ENCODE peak calls at places on chromosomes 11 and 22, in six cellular contexts. Q, Z, T, X, H and L are unnamed samples.

GRCh38 chr22:45082795-45083194 is 73.0 kb upstream of the PHF21B start:
- DNase-seq in X (no peak), H (no peak), Z (no peak), T (peak; percentile 36), Q (no peak), L (no peak)

GRCh38 chr22:36117053-36117554 is 43.5 kb downstream of the APOL3 start:
- DNase-seq in Z (no peak), X (no peak), H (no peak), T (no peak), Q (no peak), L (no peak)

GRCh38 chr22:47307812-47308211 is 545.4 kb downstream of the TBC1D22A start:
- DNase-seq in X (no peak), H (no peak), Z (no peak), Q (no peak), T (no peak), L (no peak)

GRCh38 chr11:31799036-31799793 is 11.9 kb downstream of the PAX6 start:
- DNase-seq in Z (no peak), Q (no peak), X (no peak), T (no peak), H (no peak), L (no peak)

GRCh38 chr11:19244084-19244483 is 3.3 kb upstream of the E2F8 start:
- DNase-seq in T (peak; percentile 53), Z (no peak), Q (no peak), X (no peak), H (no peak), L (peak; percentile 67)

GRCh38 chr11:61545341-61545740 is 35.5 kb downstream of the SYT7 start:
- DNase-seq in H (no peak), X (no peak), Q (no peak), Z (no peak), T (no peak), L (no peak)

GRCh38 chr22:46337870-46338269 is 2.4 kb downstream of the TRMU start:
- DNase-seq in Z (no peak), X (no peak), H (no peak), Q (no peak), T (no peak), L (no peak)

GRCh38 chr11:82980292-82980691 is 78.8 kb downstream of the DDIAS start:
- DNase-seq in Q (no peak), T (peak; percentile 78), H (peak; percentile 62), X (no peak), Z (no peak), L (peak; percentile 63)

GRCh38 chr22:49307870-49308269 is 519.8 kb downstream of the BRD1 start:
- DNase-seq in X (no peak), Z (no peak), T (no peak), H (no peak), Q (no peak), L (no peak)

GRCh38 chr11:74641289-74641688 is 48.9 kb downstream of the POLD3 start:
- DNase-seq in Q (no peak), H (no peak), Z (no peak), X (no peak), T (no peak), L (no peak)

GRCh38 chr22:40856513-40857308 is at the start of the genes ST13 and XPNPEP3:
- DNase-seq in Q (peak; percentile 98), H (peak; percentile 81), Z (peak; percentile 97), X (peak; percentile 91), T (peak; percentile 96), L (peak; percentile 97)

GRCh38 chr11:13486926-13487660 is 8.7 kb downstream of the PTH start:
- DNase-seq in T (peak; percentile 9), Q (peak; percentile 75), X (no peak), H (no peak), Z (peak; percentile 64), L (peak; percentile 29)

GRCh38 chr22:35839811-35840739 is 122.4 kb downstream of the APOL5 start:
- DNase-seq in X (peak; percentile 81), H (peak; percentile 82), Q (no peak), Z (no peak), T (peak; percentile 98), L (peak; percentile 98)

GRCh38 chr11:62546244-62546936 is at the start of gene AHNAK:
- DNase-seq in Z (peak; percentile 75), Q (peak; percentile 73), T (no peak), X (no peak), H (no peak), L (peak; percentile 59)

GRCh38 chr11:9821008-9821752 is 157.3 kb downstream of the SWAP70 start:
- DNase-seq in X (peak; percentile 68), Z (no peak), Q (no peak), T (peak; percentile 69), H (no peak), L (no peak)

GRCh38 chr11:27807594-27807993 is 107.3 kb upstream of the BDNF start:
- DNase-seq in X (no peak), Q (no peak), T (peak; percentile 31), Z (no peak), H (peak; percentile 39), L (peak; percentile 6)

GRCh38 chr11:132658696-132659095 is 873.6 kb downstream of the OPCML start:
- DNase-seq in Q (no peak), X (no peak), H (no peak), Z (no peak), T (no peak), L (no peak)

GRCh38 chr11:30585892-30586250 is 282 bp downstream of the MPPED2 start:
- DNase-seq in T (no peak), Z (no peak), H (no peak), X (no peak), Q (no peak), L (no peak)

GRCh38 chr22:26550498-26551033 is 38.3 kb upstream of the TFIP11 start:
- DNase-seq in Q (no peak), X (peak; percentile 63), H (peak; percentile 90), T (peak; percentile 92), Z (no peak), L (peak; percentile 79)

GRCh38 chr11:35781342-35782171 is 119.0 kb downstream of the TRIM44 start:
- DNase-seq in Z (no peak), Q (no peak), X (no peak), H (no peak), T (peak; percentile 57), L (peak; percentile 54)

GRCh38 chr11:20450829-20451228 is 63.3 kb downstream of the PRMT3 start:
- DNase-seq in Z (no peak), H (no peak), X (no peak), T (no peak), Q (no peak), L (no peak)

GRCh38 chr11:128518493-128519207 is 68.7 kb downstream of the ETS1 start:
- DNase-seq in T (peak; percentile 45), Z (no peak), Q (no peak), H (no peak), X (no peak), L (peak; percentile 63)